ENCODE peak calls at places on chromosome 15, in four cellular contexts. N is ascending aorta, H is breast epithelium, A is mammary epithelial cell. X is an unnamed sample.

GRCh38 chr15:92623435-92623834 is 32.1 kb downstream of the FAM174B start:
- DNase-seq in H (peak), A (peak), N (no peak), X (no peak)

GRCh38 chr15:49692514-49693090 is 71.8 kb downstream of the DTWD1 start:
- DNase-seq in N (no peak), H (no peak), A (no peak), X (no peak)

GRCh38 chr15:57251941-57252340 is 124.4 kb upstream of the CGNL1 start:
- DNase-seq in A (no peak), N (no peak), H (no peak), X (no peak)

GRCh38 chr15:58446521-58446920 is 14.7 kb downstream of the LIPC start:
- DNase-seq in H (no peak), N (no peak), A (no peak), X (no peak)

GRCh38 chr15:83561661-83562060 is 92.3 kb upstream of the ADAMTSL3 start:
- DNase-seq in N (no peak), A (peak), H (no peak), X (no peak)

GRCh38 chr15:66938114-66938830 is 127.1 kb upstream of the SMAD3 start:
- DNase-seq in A (no peak), N (peak), H (no peak), X (no peak)

GRCh38 chr15:41607033-41607432 is 48.0 kb downstream of the TYRO3 start:
- DNase-seq in N (no peak), A (peak), H (no peak), X (no peak)

GRCh38 chr15:69081310-69082004 is 67.0 kb downstream of the NOX5 start:
- DNase-seq in N (peak), A (peak), H (no peak), X (no peak)

GRCh38 chr15:82642656-82643055 is 4.5 kb downstream of the CPEB1 start:
- DNase-seq in A (no peak), H (no peak), N (no peak), X (no peak)

GRCh38 chr15:76512971-76513370 is 176.4 kb downstream of the ISL2 start:
- DNase-seq in N (no peak), A (peak), H (no peak), X (no peak)

DNA sequence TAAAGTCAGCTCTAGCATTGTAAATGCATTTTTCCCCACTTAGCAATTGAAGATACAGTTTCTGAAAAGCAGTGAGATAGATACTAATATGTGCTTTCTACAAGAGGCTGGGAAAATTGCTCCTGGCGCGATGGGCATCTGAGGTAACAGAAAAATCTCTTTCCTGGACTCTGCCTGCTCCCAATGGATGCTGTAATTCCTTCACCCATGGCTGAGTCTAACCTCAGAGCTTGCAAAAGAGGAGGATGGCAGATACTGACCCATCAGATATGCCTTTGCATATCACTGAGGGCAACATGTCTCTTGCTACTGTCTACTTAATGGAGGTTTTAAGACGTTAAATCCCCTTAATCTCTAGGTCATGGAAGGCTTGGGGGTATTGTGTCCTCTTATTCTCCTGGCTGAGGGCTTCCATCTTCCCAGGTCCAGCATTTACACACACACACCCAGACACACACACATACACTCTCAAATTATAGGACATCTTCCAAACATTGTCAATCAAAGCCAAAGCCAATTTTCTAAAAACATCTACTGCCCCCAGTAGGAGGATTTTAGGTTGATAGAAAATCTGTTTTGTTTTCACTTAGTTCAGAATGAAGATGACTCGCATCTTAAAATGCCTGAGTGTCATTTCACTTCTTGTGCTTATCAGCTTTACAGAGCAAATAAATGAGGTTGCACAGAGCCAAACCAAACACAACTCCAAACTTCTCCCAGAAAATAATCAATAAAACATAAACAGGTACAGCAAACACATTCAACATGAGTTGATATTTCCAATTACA is 2.4 kb downstream of the TRPM1 start:
- DNase-seq in H (no peak), A (no peak), N (no peak), X (no peak)
- TF ChIP-seq CTCF in H (no peak), A (no peak), N (no peak), X (peak)

GRCh38 chr15:89401636-89402252 is 67.1 kb upstream of the POLG start:
- DNase-seq in H (no peak), N (no peak), A (peak), X (no peak)
- H3K27ac ChIP-seq in H (no peak), N (no peak), A (no peak), X (peak)

GRCh38 chr15:51688863-51689262 is 7.6 kb downstream of the SCG3 start:
- DNase-seq in A (no peak), H (no peak), N (no peak), X (no peak)
- TF ChIP-seq CTCF in A (no peak), H (no peak), N (no peak), X (no peak)

GRCh38 chr15:71791975-71792374 is 18.4 kb upstream of the NR2E3 start:
- DNase-seq in N (peak), A (no peak), H (no peak), X (no peak)
- H3K27ac ChIP-seq in N (no peak), A (peak), H (no peak), X (no peak)